ENCODE peak calls at places on chromosomes 16 and 17, in four cellular contexts. O, X, F and Y are unnamed samples.

GRCh38 chr17:28760987-28761562 is 17.3 kb downstream of the TRAF4 start:
- DNase-seq in O (no peak), X (no peak), F (peak; percentile 64), Y (peak; percentile 78)

GRCh38 chr16:79288046-79288445 is 312.5 kb downstream of the MAF start:
- DNase-seq in O (no peak), X (no peak), F (no peak), Y (no peak)

GRCh38 chr17:69018022-69018615 is 42.6 kb downstream of the ABCA9 start:
- DNase-seq in O (no peak), X (no peak), F (no peak), Y (no peak)

GRCh38 chr17:30472238-30472890 is 4.8 kb upstream of the GOSR1 start:
- DNase-seq in O (no peak), X (no peak), F (no peak), Y (no peak)

GRCh38 chr16:86138121-86138944 is 239.4 kb downstream of the IRF8 start:
- DNase-seq in O (no peak), X (no peak), F (no peak), Y (no peak)

GRCh38 chr17:31216053-31216751 is 80.8 kb downstream of the OMG start:
- DNase-seq in O (peak; percentile 18), X (peak; percentile 69), F (peak; percentile 60), Y (peak; percentile 87)

GRCh38 chr16:1537763-1538289 is 4.4 kb downstream of the TMEM204 start:
- DNase-seq in O (no peak), X (no peak), F (no peak), Y (no peak)

GRCh38 chr17:3526491-3526890 is 31.1 kb downstream of the TRPV3 start:
- DNase-seq in O (no peak), X (no peak), F (no peak), Y (no peak)

GRCh38 chr17:31269597-31269996 is 27.4 kb downstream of the OMG start:
- DNase-seq in O (no peak), X (no peak), F (peak; percentile 28), Y (peak; percentile 93)

GRCh38 chr17:17416007-17416399 is 60.8 kb upstream of the MED9 start:
- DNase-seq in O (peak; percentile 66), X (peak; percentile 49), F (peak; percentile 47), Y (peak; percentile 85)

GRCh38 chr17:74555427-74555826 is 9.5 kb upstream of the CD300C start:
- DNase-seq in O (no peak), X (no peak), F (no peak), Y (no peak)

GRCh38 chr17:68600123-68600880 is 865 bp downstream of the FAM20A start:
- DNase-seq in O (peak; percentile 78), X (no peak), F (peak; percentile 75), Y (peak; percentile 59)

GRCh38 chr17:83117594-83117993 is 38.2 kb downstream of the METRNL start:
- DNase-seq in O (no peak), X (no peak), F (no peak), Y (no peak)

GRCh38 chr17:360141-360705 is 7.6 kb upstream of the RPH3AL start:
- DNase-seq in O (no peak), X (no peak), F (no peak), Y (no peak)

GRCh38 chr17:2086306-2086705 is 31.4 kb downstream of the HIC1 start:
- DNase-seq in O (no peak), X (no peak), F (no peak), Y (no peak)

GRCh38 chr16:73326221-73326620 is 278.3 kb upstream of the ZFHX3 start:
- DNase-seq in O (no peak), X (no peak), F (no peak), Y (no peak)

GRCh38 chr16:73326770-73327470 is 279.0 kb upstream of the ZFHX3 start:
- DNase-seq in O (no peak), X (no peak), F (no peak), Y (no peak)

GRCh38 chr16:73323880-73324279 is 276.0 kb upstream of the ZFHX3 start:
- DNase-seq in O (no peak), X (no peak), F (no peak), Y (no peak)

DNA sequence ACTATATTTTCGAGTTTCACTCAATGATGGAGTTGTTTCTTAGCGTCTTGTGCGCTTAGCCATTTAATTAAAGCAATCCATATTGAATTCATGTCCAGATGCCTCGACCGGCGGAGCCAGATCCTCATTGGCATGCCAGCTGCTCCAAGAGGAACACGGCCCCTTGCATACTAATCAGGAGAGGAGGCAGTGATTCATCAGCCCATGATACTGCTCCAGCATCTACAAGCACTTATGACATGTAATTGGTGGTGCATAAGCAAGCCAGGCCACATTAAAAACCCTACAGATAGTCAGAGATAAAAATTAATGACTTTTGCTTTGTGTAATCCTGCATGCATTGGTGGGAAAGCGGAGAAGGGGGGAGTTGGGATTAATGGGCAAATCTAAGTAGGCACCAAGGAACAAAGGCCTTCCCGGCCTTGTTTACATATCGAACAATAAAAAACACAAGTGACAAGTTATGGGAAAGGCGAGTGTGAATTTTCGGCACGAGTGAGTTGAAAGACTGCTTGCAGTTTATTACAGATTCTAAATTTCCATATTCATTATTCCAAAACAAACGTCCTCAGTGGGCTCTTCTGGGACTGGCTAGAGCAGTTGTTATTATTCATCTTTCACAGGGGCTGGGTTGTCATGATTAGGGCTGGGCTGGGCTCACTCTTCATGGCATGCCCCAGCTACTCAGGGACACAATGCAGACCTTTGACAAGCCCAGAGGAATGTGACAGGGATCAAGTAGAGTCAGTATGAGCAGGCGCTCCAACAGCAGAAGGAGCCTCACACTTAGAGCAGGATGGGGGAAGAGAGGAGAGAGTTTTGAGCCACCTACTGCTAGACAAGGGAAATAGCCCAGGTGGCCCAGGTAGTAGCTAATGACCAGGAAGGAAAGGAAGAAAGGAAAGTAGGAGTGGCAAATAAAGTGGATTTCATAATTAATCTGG is 281.7 kb upstream of the ZFHX3 start:
- DNase-seq in O (peak; percentile 61), X (no peak), F (peak; percentile 51), Y (no peak)
- TF ChIP-seq EZH2phosphoT487 in O (no peak), X (no peak), F (no peak), Y (no peak)

GRCh38 chr17:32875904-32876413 is 965 bp downstream of the MYO1D start:
- DNase-seq in O (no peak), X (peak; percentile 21), F (no peak), Y (peak; percentile 59)
- H3K9ac ChIP-seq in O (peak overlapping the region; percentile 61), X (peak overlapping the region; percentile 74), F (no peak overlapping the region), Y (peak overlapping the region; percentile 74)

GRCh38 chr16:54176376-54176901 is 110.1 kb downstream of the IRX3 start:
- DNase-seq in O (no peak), X (no peak), F (peak; percentile 13), Y (peak; percentile 45)
- TF ChIP-seq EZH2phosphoT487 in O (no peak), X (no peak), F (no peak), Y (no peak)

GRCh38 chr17:49645654-49646053 is 32.2 kb downstream of the SPOP start:
- DNase-seq in O (no peak), X (no peak), F (no peak), Y (no peak)
- H3K9ac ChIP-seq in O (peak overlapping the region; percentile 31), X (peak overlapping the region; percentile 72), F (no peak overlapping the region), Y (peak overlapping the region; percentile 7)

GRCh38 chr16:66408181-66409048 is 18.7 kb upstream of the BEAN1 start:
- DNase-seq in O (peak; percentile 49), X (peak; percentile 72), F (no peak), Y (peak; percentile 92)
- TF ChIP-seq EZH2phosphoT487 in O (no peak), X (no peak), F (no peak), Y (no peak)

GRCh38 chr17:57458718-57459285 is 202.5 kb downstream of the MSI2 start:
- DNase-seq in O (no peak), X (no peak), F (no peak), Y (no peak)

GRCh38 chr17:57455063-57455914 is 199.0 kb downstream of the MSI2 start:
- DNase-seq in O (no peak), X (no peak), F (no peak), Y (no peak)

GRCh38 chr17:57459286-57459915 is 203.1 kb downstream of the MSI2 start:
- DNase-seq in O (no peak), X (no peak), F (no peak), Y (peak; percentile 60)

GRCh38 chr17:57456622-57457021 is 200.3 kb downstream of the MSI2 start:
- DNase-seq in O (no peak), X (no peak), F (no peak), Y (no peak)

GRCh38 chr17:57457188-57457587 is 200.9 kb downstream of the MSI2 start:
- DNase-seq in O (no peak), X (no peak), F (no peak), Y (no peak)
- H3K9ac ChIP-seq in O (no peak overlapping the region), X (no peak overlapping the region), F (no peak overlapping the region), Y (no peak overlapping the region)

DNA sequence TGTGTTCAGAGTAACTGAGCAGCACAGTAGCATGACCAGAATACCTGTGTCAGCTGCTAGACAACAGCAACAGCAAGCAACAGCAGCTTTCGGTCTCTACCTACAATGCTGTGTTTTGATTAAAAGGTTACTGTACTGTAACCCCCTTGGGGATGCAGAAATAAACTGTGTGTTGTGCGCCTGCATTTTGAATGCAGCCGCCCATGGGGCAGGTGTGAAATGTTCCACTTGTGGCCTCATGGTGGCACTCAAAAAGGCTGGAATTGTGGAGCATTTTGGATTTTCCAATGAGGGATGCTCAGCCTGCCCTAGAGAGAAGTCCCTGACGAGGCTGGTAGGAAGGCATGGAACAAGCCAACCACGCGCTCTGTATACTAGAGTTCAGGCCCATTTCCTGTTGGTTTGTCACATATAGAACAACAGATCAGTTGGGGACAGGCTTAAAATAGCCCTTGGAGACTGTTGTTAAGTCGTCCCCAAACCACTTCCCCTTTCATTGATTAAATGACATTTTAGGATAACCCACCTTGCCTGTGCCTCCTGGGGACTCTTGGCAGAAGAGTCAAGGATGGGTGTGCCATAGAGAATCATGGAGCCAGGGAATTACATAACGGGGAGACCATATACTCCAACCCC is 27.1 kb downstream of the SCPEP1 start:
- DNase-seq in O (no peak), X (peak; percentile 70), F (peak; percentile 49), Y (no peak)
- TF ChIP-seq EZH2phosphoT487 in O (no peak), X (no peak), F (no peak), Y (no peak)